ENCODE peak calls at places on chromosomes 2 and 18, in four cellular contexts. One of them, this sample, is unnamed.

GRCh38 chr2:203606051-203606450 is 71.0 kb upstream of the RAPH1 start:
- DNase-seq in HCT116: no peak
- DNase-seq in endothelial cell of umbilical vein: no peak
- DNase-seq in sigmoid colon: no peak
- DNase-seq in this sample: no peak

GRCh38 chr18:22912835-22913234 is 20.3 kb upstream of the RBBP8 start:
- DNase-seq in HCT116: no peak
- DNase-seq in sigmoid colon: no peak
- DNase-seq in endothelial cell of umbilical vein: no peak
- DNase-seq in this sample: no peak

GRCh38 chr2:30422437-30422805 is 24.6 kb upstream of the LCLAT1 start:
- DNase-seq in sigmoid colon: no peak
- DNase-seq in endothelial cell of umbilical vein: no peak
- DNase-seq in HCT116: peak
- DNase-seq in this sample: no peak

GRCh38 chr2:203328735-203329549 is 748 bp downstream of the ABI2 start:
- DNase-seq in HCT116: no peak
- DNase-seq in sigmoid colon: no peak
- DNase-seq in endothelial cell of umbilical vein: peak
- DNase-seq in this sample: no peak

GRCh38 chr2:29343830-29344229 is 228.6 kb downstream of the CLIP4 start:
- DNase-seq in sigmoid colon: no peak
- DNase-seq in endothelial cell of umbilical vein: no peak
- DNase-seq in HCT116: no peak
- DNase-seq in this sample: no peak

GRCh38 chr2:141911485-141912066 is 219.2 kb downstream of the LRP1B start:
- DNase-seq in HCT116: peak
- DNase-seq in endothelial cell of umbilical vein: peak
- DNase-seq in sigmoid colon: no peak
- DNase-seq in this sample: peak

GRCh38 chr2:140551291-140551690 is 1579.5 kb downstream of the LRP1B start:
- DNase-seq in sigmoid colon: no peak
- DNase-seq in endothelial cell of umbilical vein: no peak
- DNase-seq in HCT116: no peak
- DNase-seq in this sample: no peak

GRCh38 chr18:25459814-25460213 is 107.8 kb upstream of the ZNF521 start:
- DNase-seq in endothelial cell of umbilical vein: no peak
- DNase-seq in sigmoid colon: no peak
- DNase-seq in HCT116: no peak
- DNase-seq in this sample: no peak

GRCh38 chr2:109330056-109330455 is 201.1 kb downstream of the SH3RF3 start:
- DNase-seq in HCT116: no peak
- DNase-seq in endothelial cell of umbilical vein: no peak
- DNase-seq in sigmoid colon: no peak
- DNase-seq in this sample: no peak

GRCh38 chr2:119747311-119747710 is 12.4 kb upstream of the PTPN4 start:
- DNase-seq in HCT116: no peak
- DNase-seq in sigmoid colon: no peak
- DNase-seq in endothelial cell of umbilical vein: no peak
- DNase-seq in this sample: no peak

GRCh38 chr2:58019209-58019608 is 27.4 kb upstream of the VRK2 start:
- DNase-seq in HCT116: no peak
- DNase-seq in sigmoid colon: no peak
- DNase-seq in endothelial cell of umbilical vein: no peak
- DNase-seq in this sample: no peak

GRCh38 chr2:65396348-65397026 is 35.9 kb downstream of the SPRED2 start:
- DNase-seq in sigmoid colon: no peak
- DNase-seq in endothelial cell of umbilical vein: no peak
- DNase-seq in HCT116: no peak
- DNase-seq in this sample: no peak

GRCh38 chr2:28052691-28053090 is 162.2 kb downstream of the BABAM2 start:
- DNase-seq in sigmoid colon: no peak
- DNase-seq in endothelial cell of umbilical vein: peak
- DNase-seq in HCT116: no peak
- DNase-seq in this sample: no peak

GRCh38 chr2:145777297-145777696 is 1257.4 kb upstream of the ZEB2 start:
- DNase-seq in HCT116: no peak
- DNase-seq in endothelial cell of umbilical vein: no peak
- DNase-seq in sigmoid colon: no peak
- DNase-seq in this sample: no peak

GRCh38 chr2:220332886-220333285 is 705.5 kb downstream of the SLC4A3 start:
- DNase-seq in sigmoid colon: no peak
- DNase-seq in HCT116: no peak
- DNase-seq in endothelial cell of umbilical vein: no peak
- DNase-seq in this sample: no peak

GRCh38 chr2:66445076-66445724 is 10.3 kb downstream of the MEIS1 start:
- DNase-seq in endothelial cell of umbilical vein: no peak
- DNase-seq in sigmoid colon: peak
- DNase-seq in HCT116: no peak
- DNase-seq in this sample: no peak

GRCh38 chr18:13366131-13366530 is 147.6 kb downstream of the LDLRAD4 start:
- DNase-seq in HCT116: no peak
- DNase-seq in sigmoid colon: no peak
- DNase-seq in endothelial cell of umbilical vein: no peak
- DNase-seq in this sample: no peak

GRCh38 chr2:42470706-42471105 is 23.1 kb downstream of the KCNG3 start:
- DNase-seq in endothelial cell of umbilical vein: no peak
- DNase-seq in sigmoid colon: no peak
- DNase-seq in HCT116: no peak
- DNase-seq in this sample: no peak

GRCh38 chr2:72162574-72162973 is 14.9 kb upstream of the CYP26B1 start:
- DNase-seq in sigmoid colon: no peak
- DNase-seq in HCT116: no peak
- DNase-seq in endothelial cell of umbilical vein: no peak
- DNase-seq in this sample: no peak

GRCh38 chr2:168702579-168702978 is 99.9 kb upstream of the NOSTRIN start:
- DNase-seq in endothelial cell of umbilical vein: no peak
- DNase-seq in HCT116: no peak
- DNase-seq in sigmoid colon: no peak
- DNase-seq in this sample: no peak

GRCh38 chr18:6752200-6752873 is 22.8 kb downstream of the ARHGAP28 start:
- DNase-seq in endothelial cell of umbilical vein: peak
- DNase-seq in HCT116: no peak
- DNase-seq in sigmoid colon: no peak
- DNase-seq in this sample: no peak

GRCh38 chr2:88692187-88692586 is 714 bp downstream of the RPIA start:
- DNase-seq in endothelial cell of umbilical vein: no peak
- DNase-seq in HCT116: no peak
- DNase-seq in sigmoid colon: no peak
- DNase-seq in this sample: no peak

GRCh38 chr2:212027681-212028628 is 510.6 kb downstream of the ERBB4 start:
- DNase-seq in endothelial cell of umbilical vein: peak
- DNase-seq in HCT116: no peak
- DNase-seq in sigmoid colon: no peak
- DNase-seq in this sample: no peak

GRCh38 chr2:230457073-230457768 is 41.2 kb downstream of the SP100 start:
- DNase-seq in HCT116: no peak
- DNase-seq in endothelial cell of umbilical vein: no peak
- DNase-seq in sigmoid colon: no peak
- DNase-seq in this sample: no peak

GRCh38 chr2:161077367-161078210 is 82.6 kb upstream of the TANK start:
- DNase-seq in endothelial cell of umbilical vein: peak
- DNase-seq in HCT116: no peak
- DNase-seq in sigmoid colon: no peak
- DNase-seq in this sample: no peak

GRCh38 chr2:217951521-217952247 is 51.1 kb downstream of the TNS1 start:
- DNase-seq in HCT116: no peak
- DNase-seq in endothelial cell of umbilical vein: no peak
- DNase-seq in sigmoid colon: peak
- DNase-seq in this sample: no peak

GRCh38 chr2:241635756-241636155 is 1.2 kb downstream of the THAP4 start:
- DNase-seq in HCT116: no peak
- DNase-seq in endothelial cell of umbilical vein: no peak
- DNase-seq in sigmoid colon: no peak
- DNase-seq in this sample: no peak

GRCh38 chr2:27322301-27322765 is 564 bp downstream of the MPV17 start:
- DNase-seq in HCT116: no peak
- DNase-seq in endothelial cell of umbilical vein: no peak
- DNase-seq in sigmoid colon: no peak
- DNase-seq in this sample: no peak

GRCh38 chr2:228180126-228181097 is 1.1 kb downstream of the SPHKAP start:
- DNase-seq in sigmoid colon: no peak
- DNase-seq in HCT116: no peak
- DNase-seq in endothelial cell of umbilical vein: no peak
- DNase-seq in this sample: no peak

GRCh38 chr2:186031229-186031628 is 292.6 kb downstream of the FSIP2 start:
- DNase-seq in sigmoid colon: no peak
- DNase-seq in endothelial cell of umbilical vein: no peak
- DNase-seq in HCT116: no peak
- DNase-seq in this sample: no peak

GRCh38 chr2:202821538-202822160 is 49.9 kb downstream of the ICA1L start:
- DNase-seq in sigmoid colon: no peak
- DNase-seq in endothelial cell of umbilical vein: no peak
- DNase-seq in HCT116: no peak
- DNase-seq in this sample: no peak

GRCh38 chr2:95761556-95761955 is 169.8 kb downstream of the TRIM43 start:
- DNase-seq in HCT116: no peak
- DNase-seq in sigmoid colon: no peak
- DNase-seq in endothelial cell of umbilical vein: no peak
- DNase-seq in this sample: no peak

GRCh38 chr2:179265082-179265575 is 497 bp upstream of the SESTD1 start:
- DNase-seq in sigmoid colon: no peak
- DNase-seq in endothelial cell of umbilical vein: peak
- DNase-seq in HCT116: no peak
- DNase-seq in this sample: no peak

GRCh38 chr2:95022309-95023221 is 2.9 kb upstream of the MAL start:
- DNase-seq in HCT116: peak
- DNase-seq in sigmoid colon: no peak
- DNase-seq in endothelial cell of umbilical vein: peak
- DNase-seq in this sample: peak

GRCh38 chr2:208249241-208249640 is 5.6 kb downstream of the IDH1 start:
- DNase-seq in HCT116: no peak
- DNase-seq in endothelial cell of umbilical vein: no peak
- DNase-seq in sigmoid colon: no peak
- DNase-seq in this sample: no peak

GRCh38 chr2:44100351-44100750 is 68.3 kb upstream of the PPM1B start:
- DNase-seq in sigmoid colon: peak
- DNase-seq in HCT116: peak
- DNase-seq in endothelial cell of umbilical vein: peak
- DNase-seq in this sample: no peak

GRCh38 chr2:105381119-105381668 is 17.7 kb downstream of the FHL2 start:
- DNase-seq in endothelial cell of umbilical vein: no peak
- DNase-seq in HCT116: no peak
- DNase-seq in sigmoid colon: no peak
- DNase-seq in this sample: no peak

GRCh38 chr2:119108186-119108585 is 50.4 kb downstream of the C1QL2 start:
- DNase-seq in sigmoid colon: peak
- DNase-seq in HCT116: no peak
- DNase-seq in endothelial cell of umbilical vein: no peak
- DNase-seq in this sample: no peak

GRCh38 chr2:173161040-173161439 is 85.4 kb downstream of the MAP3K20 start:
- DNase-seq in endothelial cell of umbilical vein: no peak
- DNase-seq in sigmoid colon: no peak
- DNase-seq in HCT116: no peak
- DNase-seq in this sample: no peak

GRCh38 chr2:173157894-173158293 is 82.2 kb downstream of the MAP3K20 start:
- DNase-seq in sigmoid colon: no peak
- DNase-seq in HCT116: no peak
- DNase-seq in endothelial cell of umbilical vein: no peak
- DNase-seq in this sample: no peak

GRCh38 chr2:173161516-173161915 is 85.9 kb downstream of the MAP3K20 start:
- DNase-seq in HCT116: no peak
- DNase-seq in sigmoid colon: no peak
- DNase-seq in endothelial cell of umbilical vein: no peak
- DNase-seq in this sample: no peak

GRCh38 chr2:173160618-173161017 is 85.0 kb downstream of the MAP3K20 start:
- DNase-seq in HCT116: no peak
- DNase-seq in endothelial cell of umbilical vein: peak
- DNase-seq in sigmoid colon: no peak
- DNase-seq in this sample: no peak

GRCh38 chr2:173159794-173160463 is 84.3 kb downstream of the MAP3K20 start:
- DNase-seq in sigmoid colon: peak
- DNase-seq in HCT116: peak
- DNase-seq in endothelial cell of umbilical vein: peak
- DNase-seq in this sample: peak
- TF ChIP-seq POLR2AphosphoS5 in sigmoid colon: peak
- TF ChIP-seq POLR2AphosphoS5 in HCT116: no peak
- TF ChIP-seq POLR2AphosphoS5 in endothelial cell of umbilical vein: no peak
- TF ChIP-seq POLR2AphosphoS5 in this sample: no peak

GRCh38 chr18:46538376-46538775 is 118.6 kb downstream of the LOXHD1 start:
- DNase-seq in sigmoid colon: no peak
- DNase-seq in HCT116: no peak
- DNase-seq in endothelial cell of umbilical vein: no peak
- DNase-seq in this sample: no peak
- TF ChIP-seq POLR2AphosphoS5 in sigmoid colon: no peak
- TF ChIP-seq POLR2AphosphoS5 in HCT116: no peak
- TF ChIP-seq POLR2AphosphoS5 in endothelial cell of umbilical vein: no peak
- TF ChIP-seq POLR2AphosphoS5 in this sample: no peak

DNA sequence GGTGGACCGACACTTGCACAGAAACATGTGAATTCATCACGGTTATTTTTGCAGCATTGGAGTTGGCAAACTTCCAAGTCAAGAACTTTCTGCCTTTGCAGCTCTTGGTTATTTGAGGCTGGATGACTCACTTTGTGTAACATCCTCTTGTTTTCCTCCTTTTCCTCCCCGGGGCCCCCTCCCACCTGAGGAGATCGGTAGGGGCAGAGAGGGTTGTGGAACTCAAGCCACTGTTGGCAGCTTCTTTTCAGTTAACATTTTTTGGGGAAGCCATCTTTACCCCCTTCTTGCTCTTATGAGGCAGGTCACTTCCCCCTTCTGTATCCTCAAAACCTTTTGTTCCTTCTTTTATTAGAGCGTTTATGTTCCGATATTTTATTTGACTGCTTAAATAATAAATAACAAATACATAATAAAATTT is 48.6 kb downstream of the DDX1 start:
- DNase-seq in sigmoid colon: no peak
- DNase-seq in HCT116: no peak
- DNase-seq in endothelial cell of umbilical vein: peak
- DNase-seq in this sample: no peak
- TF ChIP-seq POLR2AphosphoS5 in sigmoid colon: no peak
- TF ChIP-seq POLR2AphosphoS5 in HCT116: no peak
- TF ChIP-seq POLR2AphosphoS5 in endothelial cell of umbilical vein: peak
- TF ChIP-seq POLR2AphosphoS5 in this sample: no peak

GRCh38 chr2:36486546-36487044 is 111.4 kb downstream of the FEZ2 start:
- DNase-seq in sigmoid colon: no peak
- DNase-seq in HCT116: no peak
- DNase-seq in endothelial cell of umbilical vein: peak
- DNase-seq in this sample: peak
- TF ChIP-seq POLR2AphosphoS5 in sigmoid colon: no peak
- TF ChIP-seq POLR2AphosphoS5 in HCT116: no peak
- TF ChIP-seq POLR2AphosphoS5 in endothelial cell of umbilical vein: peak
- TF ChIP-seq POLR2AphosphoS5 in this sample: peak

GRCh38 chr2:153588408-153588807 is 109.8 kb upstream of the RPRM start:
- DNase-seq in sigmoid colon: no peak
- DNase-seq in HCT116: no peak
- DNase-seq in endothelial cell of umbilical vein: no peak
- DNase-seq in this sample: no peak

GRCh38 chr2:153589586-153589985 is 111.0 kb upstream of the RPRM start:
- DNase-seq in endothelial cell of umbilical vein: no peak
- DNase-seq in sigmoid colon: no peak
- DNase-seq in HCT116: no peak
- DNase-seq in this sample: no peak

GRCh38 chr2:153584244-153584643 is 105.7 kb upstream of the RPRM start:
- DNase-seq in HCT116: no peak
- DNase-seq in endothelial cell of umbilical vein: no peak
- DNase-seq in sigmoid colon: no peak
- DNase-seq in this sample: no peak
- TF ChIP-seq POLR2AphosphoS5 in HCT116: no peak
- TF ChIP-seq POLR2AphosphoS5 in endothelial cell of umbilical vein: no peak
- TF ChIP-seq POLR2AphosphoS5 in sigmoid colon: no peak
- TF ChIP-seq POLR2AphosphoS5 in this sample: no peak